ENCODE peak calls at places on chromosomes 3 and 15, in seven cellular contexts. G is HCT116, C is GM23248, T is SK-N-SH, R is OCI-LY7, L is GM23338, F is PC-3. P is an unnamed sample.

GRCh38 chr3:54085936-54086335 is 36.4 kb upstream of the CACNA2D3 start:
- DNase-seq in G (no peak), C (no peak), T (no peak), R (no peak), L (no peak), F (no peak), P (no peak)

GRCh38 chr15:24856397-24857093 is 98.2 kb upstream of the SNRPN start:
- DNase-seq in G (no peak), C (no peak), T (peak; percentile 52), R (no peak), L (peak; percentile 97), F (no peak), P (peak; percentile 88)

GRCh38 chr15:41443275-41443674 is 26.4 kb downstream of the RTF1 start:
- DNase-seq in G (no peak), C (no peak), T (no peak), R (no peak), L (no peak), F (no peak), P (no peak)

GRCh38 chr15:53251523-53251922 is 461.4 kb upstream of the ONECUT1 start:
- DNase-seq in G (no peak), C (no peak), T (no peak), R (no peak), L (no peak), F (no peak), P (no peak)

GRCh38 chr3:105728913-105729312 is 139.9 kb downstream of the CBLB start:
- DNase-seq in G (no peak), C (no peak), T (no peak), R (no peak), L (no peak), F (no peak), P (no peak)

GRCh38 chr3:122014741-122015140 is 7.3 kb downstream of the ILDR1 start:
- DNase-seq in G (no peak), C (no peak), T (no peak), R (no peak), L (no peak), F (no peak), P (no peak)

GRCh38 chr3:8579101-8579500 is 65.5 kb downstream of the SSUH2 start:
- DNase-seq in G (no peak), C (no peak), T (no peak), R (no peak), L (no peak), F (no peak), P (no peak)

GRCh38 chr3:157438371-157438735 is 1.7 kb downstream of the PTX3 start:
- DNase-seq in G (no peak), C (peak; percentile 28), T (peak; percentile 58), R (no peak), L (peak; percentile 33), F (peak; percentile 21), P (no peak)

GRCh38 chr15:80485370-80486164 is 81.4 kb downstream of the ARNT2 start:
- DNase-seq in G (no peak), C (no peak), T (no peak), R (no peak), L (no peak), F (no peak), P (no peak)

GRCh38 chr3:184574552-184575430 is 13.2 kb downstream of the EPHB3 start:
- DNase-seq in G (no peak), C (no peak), T (peak; percentile 88), R (peak; percentile 18), L (peak; percentile 94), F (no peak), P (peak; percentile 58)

GRCh38 chr3:69791919-69792399 is 52.7 kb downstream of the MITF start:
- DNase-seq in G (no peak), C (peak; percentile 63), T (peak; percentile 28), R (no peak), L (peak; percentile 29), F (peak; percentile 39), P (peak; percentile 19)

GRCh38 chr3:62724503-62724902 is 150.7 kb downstream of the CADPS start:
- DNase-seq in G (no peak), C (no peak), T (no peak), R (peak; percentile 47), L (no peak), F (no peak), P (no peak)

GRCh38 chr3:43870110-43870509 is 179.4 kb downstream of the ABHD5 start:
- DNase-seq in G (no peak), C (peak; percentile 85), T (no peak), R (no peak), L (no peak), F (peak; percentile 93), P (peak; percentile 60)

GRCh38 chr15:67085818-67086649 is 20.6 kb downstream of the SMAD3 start:
- DNase-seq in G (no peak), C (peak; percentile 92), T (no peak), R (peak; percentile 95), L (no peak), F (no peak), P (no peak)

GRCh38 chr3:43079536-43080332 is 26.1 kb downstream of the POMGNT2 start:
- DNase-seq in G (no peak), C (no peak), T (no peak), R (no peak), L (no peak), F (no peak), P (no peak)

GRCh38 chr15:69044899-69045298 is 30.4 kb downstream of the NOX5 start:
- DNase-seq in G (no peak), C (peak; percentile 95), T (no peak), R (no peak), L (no peak), F (peak; percentile 93), P (no peak)

GRCh38 chr3:71399478-71399877 is 184.1 kb downstream of the FOXP1 start:
- DNase-seq in G (no peak), C (no peak), T (no peak), R (no peak), L (no peak), F (no peak), P (no peak)

GRCh38 chr3:71402280-71402679 is 181.2 kb downstream of the FOXP1 start:
- DNase-seq in G (no peak), C (no peak), T (no peak), R (no peak), L (no peak), F (no peak), P (no peak)

GRCh38 chr3:71400986-71401451 is 182.5 kb downstream of the FOXP1 start:
- DNase-seq in G (no peak), C (no peak), T (peak; percentile 26), R (no peak), L (no peak), F (no peak), P (no peak)

GRCh38 chr3:71401695-71402231 is 181.8 kb downstream of the FOXP1 start:
- DNase-seq in G (no peak), C (no peak), T (no peak), R (no peak), L (no peak), F (no peak), P (no peak)

DNA sequence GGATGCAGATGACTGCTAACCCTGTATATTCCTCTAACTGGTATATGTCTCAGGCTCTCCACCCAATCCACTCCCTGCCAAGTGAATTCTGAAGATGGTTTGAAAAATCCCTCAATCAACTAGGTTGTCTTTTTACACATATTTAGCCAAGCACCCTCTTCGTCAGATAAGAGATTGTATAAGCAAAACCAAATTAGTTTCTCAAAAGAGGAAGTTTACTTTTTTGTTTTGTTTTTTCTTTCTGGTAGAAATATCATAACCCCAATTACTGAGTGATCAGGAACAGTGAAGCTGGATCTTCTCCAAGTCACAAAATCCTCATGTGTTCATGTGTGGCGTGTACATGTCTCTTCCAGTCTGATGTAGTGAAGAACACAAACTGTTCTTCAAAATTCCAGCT is 180.7 kb downstream of the FOXP1 start:
- DNase-seq in G (no peak), C (no peak), T (no peak), R (no peak), L (no peak), F (no peak), P (no peak)
- H3K4me1 ChIP-seq in G (no peaks in the 10 kb centered on the region), C (peaks cover 6% of the 10 kb centered on the region), T (peaks cover 47% of the 10 kb centered on the region), R (peaks cover 42% of the 10 kb centered on the region), L (peaks cover 5% of the 10 kb centered on the region), F (peaks cover 4% of the 10 kb centered on the region), P (peaks cover 43% of the 10 kb centered on the region)

DNA sequence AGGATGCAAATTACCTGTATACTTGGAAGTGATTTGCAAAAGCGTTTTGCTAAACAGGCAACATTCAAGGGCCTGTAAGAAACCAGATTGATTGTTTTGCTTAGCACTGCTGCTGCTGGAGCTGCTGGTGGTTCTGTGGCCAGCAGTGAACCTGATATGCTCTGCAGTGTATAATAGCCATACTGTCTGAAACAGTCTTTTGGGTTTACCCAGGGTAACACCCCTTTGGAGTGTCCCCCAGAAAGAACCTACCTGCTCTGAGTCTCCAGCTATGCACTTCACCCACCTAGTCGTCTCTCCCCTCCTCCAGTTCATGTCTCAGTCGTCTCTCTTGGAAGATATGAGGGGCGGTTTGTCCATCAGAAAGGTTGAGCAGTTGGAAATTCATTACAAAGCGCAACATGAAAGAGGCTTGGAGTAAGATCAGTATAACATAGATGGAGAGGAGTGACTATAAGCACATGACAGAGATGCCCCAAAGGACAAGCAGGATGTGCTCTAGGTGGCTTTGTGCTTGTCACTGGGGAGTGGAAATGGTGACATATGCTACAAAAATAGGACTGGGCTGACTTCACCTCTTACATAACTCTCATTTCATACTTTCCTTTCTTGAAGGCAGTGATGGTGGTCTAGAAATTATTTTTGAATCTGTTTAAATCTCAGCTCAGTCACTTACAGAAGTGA is 3.8 kb downstream of the MKRN2 start:
- DNase-seq in G (no peak), C (no peak), T (no peak), R (peak; percentile 47), L (no peak), F (no peak), P (no peak)
- TF ChIP-seq EZH2phosphoT487 in G (no peak), C (no peak), T (no peak), R (no peak), L (no peak), F (no peak), P (no peak)

GRCh38 chr15:90211440-90212168 is 10.5 kb downstream of the SEMA4B start:
- DNase-seq in G (peak; percentile 66), C (peak; percentile 36), T (no peak), R (no peak), L (no peak), F (peak; percentile 93), P (peak; percentile 86)

GRCh38 chr15:90212221-90213079 is 11.3 kb downstream of the SEMA4B start:
- DNase-seq in G (no peak), C (no peak), T (no peak), R (no peak), L (no peak), F (peak; percentile 88), P (peak; percentile 4)

GRCh38 chr15:90213818-90214204 is 12.7 kb downstream of the SEMA4B start:
- DNase-seq in G (no peak), C (no peak), T (no peak), R (no peak), L (no peak), F (no peak), P (no peak)

GRCh38 chr15:90214553-90215205 is 13.5 kb downstream of the SEMA4B start:
- DNase-seq in G (no peak), C (peak; percentile 42), T (no peak), R (no peak), L (peak; percentile 66), F (peak; percentile 48), P (peak; percentile 26)

GRCh38 chr15:90213123-90213817 is 12.1 kb downstream of the SEMA4B start:
- DNase-seq in G (no peak), C (no peak), T (no peak), R (no peak), L (no peak), F (no peak), P (peak; percentile 42)
- H3K4me1 ChIP-seq in G (peaks cover 70% of the 10 kb centered on the region), C (no peaks in the 10 kb centered on the region), T (peaks cover 35% of the 10 kb centered on the region), R (peaks cover 5% of the 10 kb centered on the region), L (no peaks in the 10 kb centered on the region), F (peaks cover 47% of the 10 kb centered on the region), P (peaks cover 27% of the 10 kb centered on the region)

GRCh38 chr15:92268900-92269299 is 124.8 kb upstream of the ST8SIA2 start:
- DNase-seq in G (no peak), C (no peak), T (no peak), R (no peak), L (peak; percentile 61), F (no peak), P (no peak)
- TF ChIP-seq EZH2phosphoT487 in G (no peak), C (no peak), T (no peak), R (no peak), L (no peak), F (no peak), P (no peak)